ENCODE peak calls at places on chromosomes 6 and 20, in seven cellular contexts. F is IMR-90, C is H1, W is mesenchymal stem cell, J is trophoblast cell, Z is mesendoderm, T is neuronal stem cell. B is an unnamed sample.
A peak's percentile ranks its signal among the peaks of the same experiment; 100 is the strongest.

GRCh38 chr20:6954219-6954618 is 186.7 kb downstream of the BMP2 start:
- DNase-seq in Z (no peak), J (no peak), C (no peak), T (no peak), F (no peak), W (no peak), B (no peak)

GRCh38 chr20:22578221-22579118 is 5.9 kb downstream of the FOXA2 start:
- DNase-seq in Z (peak; percentile 42), C (no peak), F (no peak), J (no peak), W (no peak), T (no peak), B (no peak)

GRCh38 chr20:58571341-58571941 is 56.2 kb upstream of the APCDD1L start:
- DNase-seq in C (no peak), W (no peak), T (no peak), Z (no peak), F (no peak), J (no peak), B (no peak)

GRCh38 chr20:52405417-52405816 is 213.8 kb upstream of the ZFP64 start:
- DNase-seq in J (no peak), T (no peak), C (no peak), F (no peak), W (no peak), Z (no peak), B (no peak)

GRCh38 chr6:137870744-137871247 is 3.7 kb downstream of the TNFAIP3 start:
- DNase-seq in C (no peak), T (no peak), W (peak; percentile 48), J (peak; percentile 40), F (peak; percentile 31), Z (no peak), B (no peak)

GRCh38 chr20:34262488-34263288 is 21.5 kb downstream of the ASIP start:
- DNase-seq in T (no peak), F (peak; percentile 59), J (peak; percentile 21), C (no peak), W (peak; percentile 56), Z (peak; percentile 31), B (no peak)

GRCh38 chr6:81731814-81732213 is 20.7 kb downstream of the TENT5A start:
- DNase-seq in J (no peak), T (no peak), C (no peak), Z (no peak), W (peak; percentile 31), F (no peak), B (no peak)

GRCh38 chr20:51345601-51346101 is 196.9 kb downstream of the NFATC2 start:
- DNase-seq in T (no peak), F (peak; percentile 65), C (no peak), W (peak; percentile 70), J (peak; percentile 92), Z (no peak), B (no peak)

GRCh38 chr6:152054441-152054840 is 247.0 kb downstream of the ESR1 start:
- DNase-seq in T (no peak), W (peak; percentile 22), F (no peak), C (no peak), J (peak; percentile 14), Z (peak; percentile 28), B (no peak)

GRCh38 chr20:53582574-53583351 is 10.9 kb downstream of the ZNF217 start:
- DNase-seq in W (peak; percentile 98), C (no peak), Z (peak; percentile 49), J (peak; percentile 78), F (peak; percentile 95), T (no peak), B (no peak)

GRCh38 chr6:132919476-132919875 is 105.1 kb downstream of the RPS12 start:
- DNase-seq in W (peak; percentile 91), J (peak; percentile 86), F (peak; percentile 98), T (no peak), Z (no peak), C (no peak), B (no peak)

GRCh38 chr20:64077094-64077493 is 2.2 kb downstream of the RGS19 start:
- DNase-seq in T (no peak), F (no peak), Z (no peak), W (no peak), C (no peak), J (no peak), B (no peak)

GRCh38 chr6:38262041-38262440 is 377.7 kb downstream of the BTBD9 start:
- DNase-seq in W (peak; percentile 89), F (peak; percentile 92), T (peak; percentile 35), C (peak; percentile 25), Z (peak; percentile 93), J (no peak), B (no peak)

GRCh38 chr20:11740975-11741374 is 176.7 kb upstream of the BTBD3 start:
- DNase-seq in W (no peak), F (no peak), J (no peak), T (no peak), Z (no peak), C (no peak), B (no peak)

GRCh38 chr20:50213531-50214106 is 23.0 kb downstream of the CEBPB start:
- DNase-seq in C (no peak), W (peak; percentile 60), T (no peak), J (no peak), Z (no peak), F (peak; percentile 50), B (no peak)

GRCh38 chr20:46767127-46767761 is 57.8 kb downstream of the SLC2A10 start:
- DNase-seq in C (no peak), T (peak; percentile 42), J (peak; percentile 73), W (peak; percentile 15), Z (peak; percentile 67), F (peak; percentile 36), B (peak; percentile 51)

GRCh38 chr6:85460951-85461805 is 11.3 kb downstream of the NT5E start:
- DNase-seq in F (no peak), W (peak; percentile 86), Z (no peak), C (no peak), T (no peak), J (no peak), B (no peak)

GRCh38 chr20:32753731-32754130 is 8.5 kb upstream of the DNMT3B start:
- DNase-seq in W (no peak), C (no peak), Z (no peak), J (no peak), T (no peak), F (peak; percentile 19), B (no peak)

GRCh38 chr6:81772741-81773140 is 20.3 kb upstream of the TENT5A start:
- DNase-seq in J (peak; percentile 77), F (peak; percentile 62), C (no peak), Z (no peak), W (peak; percentile 76), T (no peak), B (no peak)

GRCh38 chr6:16570946-16571345 is 190.3 kb downstream of the ATXN1 start:
- DNase-seq in W (no peak), Z (no peak), T (no peak), C (no peak), F (no peak), J (no peak), B (no peak)

GRCh38 chr20:12049125-12049524 is 131.4 kb downstream of the BTBD3 start:
- DNase-seq in F (peak; percentile 79), W (no peak), T (no peak), C (no peak), Z (no peak), J (no peak), B (no peak)

GRCh38 chr20:39822667-39823066 is 860.5 kb downstream of the DHX35 start:
- DNase-seq in C (no peak), T (no peak), J (no peak), Z (no peak), W (peak; percentile 19), F (peak; percentile 42), B (no peak)

GRCh38 chr6:137799950-137800568 is 67.0 kb upstream of the TNFAIP3 start:
- DNase-seq in C (no peak), F (peak; percentile 67), J (peak; percentile 81), W (peak; percentile 56), Z (peak; percentile 68), T (no peak), B (peak; percentile 39)

GRCh38 chr20:6101346-6101745 is 21.5 kb downstream of the FERMT1 start:
- DNase-seq in T (no peak), F (no peak), C (no peak), J (no peak), W (peak; percentile 2), Z (no peak), B (no peak)

GRCh38 chr20:36818831-36819230 is 45.3 kb upstream of the DSN1 start:
- DNase-seq in T (no peak), Z (no peak), J (no peak), C (no peak), W (no peak), F (no peak), B (no peak)

DNA sequence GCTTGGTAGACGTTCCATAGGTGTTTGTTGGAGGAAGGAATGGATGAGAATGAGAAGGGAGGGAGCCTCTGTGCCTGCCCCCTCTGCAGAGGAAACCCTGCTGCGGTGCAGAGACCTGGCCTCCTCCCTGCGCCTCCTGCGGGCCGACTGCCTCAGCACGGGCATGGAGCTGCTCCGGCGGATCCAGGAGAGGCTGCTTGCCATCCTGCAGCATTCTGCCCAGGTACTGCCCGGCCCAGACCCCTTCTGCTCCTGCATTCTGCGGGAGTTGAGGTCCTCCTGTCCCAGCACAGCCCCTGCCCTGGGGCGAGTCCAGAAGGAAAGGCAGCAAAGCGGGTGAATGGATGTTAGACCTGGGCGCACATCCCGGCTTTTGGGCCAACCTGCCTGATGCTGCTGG is 6.1 kb downstream of the DNPH1 start:
- DNase-seq in F (no peak), Z (no peak), W (no peak), J (no peak), C (no peak), T (no peak), B (no peak)
- H3K18ac ChIP-seq in F (no peak overlapping the region), Z (no peak overlapping the region), W (no peak overlapping the region), J (no peak overlapping the region), C (no peak overlapping the region), T (no peak overlapping the region), B (no peak overlapping the region)

DNA sequence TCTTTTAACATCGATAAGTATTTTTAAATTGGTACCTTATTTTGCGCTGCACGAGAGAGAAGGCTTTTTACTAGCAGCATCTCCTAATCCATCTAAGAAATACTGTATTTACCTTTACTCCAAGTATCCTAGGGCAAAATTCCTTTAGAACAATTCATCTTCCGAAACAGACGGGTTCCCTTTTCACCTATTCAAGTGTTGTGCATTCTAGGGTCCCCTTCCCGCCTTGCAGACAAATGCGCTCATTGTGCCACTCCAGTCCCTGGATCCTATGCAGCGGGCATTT is 735 bp upstream of the SCAF8 start:
- DNase-seq in T (no peak), C (peak; percentile 33), F (no peak), W (no peak), J (peak; percentile 54), Z (no peak), B (peak; percentile 72)
- H3K18ac ChIP-seq in T (no peak overlapping the region), C (no peak overlapping the region), F (no peak overlapping the region), W (peak overlapping the region; percentile 89), J (no peak overlapping the region), Z (no peak overlapping the region), B (no peak overlapping the region)

GRCh38 chr6:128271011-128271410 is 249.4 kb downstream of the PTPRK start:
- DNase-seq in W (no peak), Z (no peak), T (no peak), J (no peak), F (no peak), C (no peak), B (no peak)
- H3K18ac ChIP-seq in W (no peak overlapping the region), Z (no peak overlapping the region), T (no peak overlapping the region), J (no peak overlapping the region), F (no peak overlapping the region), C (no peak overlapping the region), B (no peak overlapping the region)

DNA sequence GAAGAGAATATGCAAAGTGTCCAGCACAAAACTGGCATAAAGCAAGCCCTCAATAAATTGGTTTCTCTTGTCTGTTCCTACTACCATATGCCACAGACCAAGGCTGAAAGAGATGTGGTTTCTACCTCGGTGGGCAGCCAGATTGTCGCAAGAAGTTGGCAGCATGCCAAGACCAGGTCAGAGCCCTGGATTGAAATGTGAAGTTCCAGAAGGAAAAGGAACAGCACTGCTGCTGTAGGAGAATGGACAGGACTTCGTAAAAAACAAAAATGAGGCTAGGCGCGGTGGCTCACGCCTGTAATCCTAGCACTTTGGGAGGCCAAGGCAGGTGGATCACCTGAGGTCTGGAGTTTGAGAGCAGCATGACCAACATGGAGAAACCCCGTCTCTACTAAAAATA is 22.1 kb downstream of the MRPL14 start:
- DNase-seq in Z (no peak), T (no peak), F (no peak), W (no peak), J (no peak), C (no peak), B (no peak)
- H3K18ac ChIP-seq in Z (no peak overlapping the region), T (no peak overlapping the region), F (no peak overlapping the region), W (no peak overlapping the region), J (no peak overlapping the region), C (no peak overlapping the region), B (no peak overlapping the region)

B was measured in H9.